ENCODE peak calls at places on chromosomes 16 and 17, in four cellular contexts. J is mesendoderm, H is IMR-90, V is H1. R is an unnamed sample.

GRCh38 chr17:33115351-33115750 is 123.7 kb downstream of the SPACA3 start:
- DNase-seq in V (no peak), J (no peak), H (no peak), R (no peak)

GRCh38 chr16:74740795-74741304 is 33.8 kb downstream of the FA2H start:
- DNase-seq in V (no peak), H (no peak), J (no peak), R (no peak)

GRCh38 chr16:31301708-31302400 is 42.1 kb downstream of the ITGAM start:
- DNase-seq in V (no peak), J (no peak), H (no peak), R (no peak)

GRCh38 chr16:47492036-47492427 is 30.9 kb downstream of the PHKB start:
- DNase-seq in V (no peak), J (no peak), H (no peak), R (no peak)

GRCh38 chr16:50627419-50627818 is 53.7 kb downstream of the SNX20 start:
- DNase-seq in J (peak), V (no peak), H (no peak), R (peak)

GRCh38 chr16:31458073-31458834 is 1.0 kb upstream of the ARMC5 start:
- DNase-seq in V (no peak), H (peak), J (peak), R (peak)

GRCh38 chr16:19837331-19837943 is 47.2 kb downstream of the GPRC5B start:
- DNase-seq in H (no peak), V (no peak), J (no peak), R (no peak)

GRCh38 chr17:82301916-82302497 is 15.4 kb downstream of the CD7 start:
- DNase-seq in V (no peak), J (no peak), H (no peak), R (no peak)

GRCh38 chr17:32259596-32259995 is 6.0 kb upstream of the RHBDL3 start:
- DNase-seq in H (peak), V (no peak), J (no peak), R (no peak)

GRCh38 chr16:62035115-62036092 is 834 bp downstream of the CDH8 start:
- DNase-seq in H (no peak), V (peak), J (peak), R (peak)

GRCh38 chr17:83036666-83037065 is 42.7 kb upstream of the METRNL start:
- DNase-seq in V (no peak), H (no peak), J (no peak), R (no peak)

GRCh38 chr17:64231567-64232141 is 31.4 kb downstream of the TEX2 start:
- DNase-seq in V (no peak), J (no peak), H (no peak), R (no peak)

GRCh38 chr16:50280932-50281331 is 14.6 kb downstream of the ADCY7 start:
- DNase-seq in J (no peak), V (no peak), H (no peak), R (no peak)

GRCh38 chr17:83150369-83151055 is 71.1 kb downstream of the METRNL start:
- DNase-seq in J (no peak), H (no peak), V (no peak), R (no peak)

GRCh38 chr16:79093554-79093967 is 507.0 kb downstream of the MAF start:
- DNase-seq in J (no peak), H (no peak), V (no peak), R (no peak)

GRCh38 chr16:65916995-65917394 is 449.5 kb upstream of the CDH5 start:
- DNase-seq in H (no peak), V (no peak), J (peak), R (peak)

GRCh38 chr17:81508639-81509047 is 4.0 kb downstream of the ACTG1 start:
- DNase-seq in H (peak), V (no peak), J (peak), R (peak)

GRCh38 chr16:30551781-30552180 is 6.4 kb downstream of the ZNF764 start:
- DNase-seq in V (no peak), J (peak), H (no peak), R (no peak)

GRCh38 chr17:77475012-77475976 is 334.5 kb downstream of the SEC14L1 start:
- DNase-seq in V (no peak), J (no peak), H (peak), R (no peak)

GRCh38 chr17:77474292-77474988 is 333.7 kb downstream of the SEC14L1 start:
- DNase-seq in H (peak), J (peak), V (no peak), R (no peak)

GRCh38 chr17:77476498-77476897 is 335.7 kb downstream of the SEC14L1 start:
- DNase-seq in V (no peak), H (no peak), J (no peak), R (no peak)

GRCh38 chr17:77476920-77477805 is 336.4 kb downstream of the SEC14L1 start:
- DNase-seq in V (no peak), J (peak), H (peak), R (no peak)

GRCh38 chr17:77476006-77476405 is 335.2 kb downstream of the SEC14L1 start:
- DNase-seq in J (no peak), H (no peak), V (no peak), R (no peak)
- H4K5ac ChIP-seq in J (no peak), H (no peak), V (no peak), R (no peak)

DNA sequence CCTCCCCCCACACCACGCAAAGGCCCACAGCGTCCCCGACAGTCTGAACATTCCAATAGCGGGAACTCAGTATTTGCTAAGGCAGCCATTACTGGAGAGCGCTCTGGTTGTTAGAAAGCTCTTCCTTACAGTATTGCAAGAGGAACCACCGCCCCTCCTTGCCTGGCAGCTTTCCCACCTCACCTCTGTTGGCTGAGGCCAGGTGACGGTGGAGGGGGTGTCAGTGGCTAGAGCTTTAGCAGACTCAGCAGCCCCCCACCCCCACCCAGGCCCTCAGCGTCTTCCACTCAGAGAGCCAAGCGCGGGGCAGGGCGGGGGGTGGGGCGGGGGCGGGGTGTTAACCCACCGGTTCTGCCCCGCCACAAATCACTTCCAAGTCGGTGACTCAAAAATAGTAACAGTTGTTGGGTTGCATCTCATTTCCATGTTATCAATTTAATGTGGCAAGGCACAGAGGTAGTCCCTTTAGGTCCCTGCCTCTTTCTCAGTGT is 2.3 kb upstream of the PLEKHH3 start:
- DNase-seq in H (peak), V (no peak), J (peak), R (peak)
- H4K8ac ChIP-seq in H (peak), V (peak), J (no peak), R (no peak)

DNA sequence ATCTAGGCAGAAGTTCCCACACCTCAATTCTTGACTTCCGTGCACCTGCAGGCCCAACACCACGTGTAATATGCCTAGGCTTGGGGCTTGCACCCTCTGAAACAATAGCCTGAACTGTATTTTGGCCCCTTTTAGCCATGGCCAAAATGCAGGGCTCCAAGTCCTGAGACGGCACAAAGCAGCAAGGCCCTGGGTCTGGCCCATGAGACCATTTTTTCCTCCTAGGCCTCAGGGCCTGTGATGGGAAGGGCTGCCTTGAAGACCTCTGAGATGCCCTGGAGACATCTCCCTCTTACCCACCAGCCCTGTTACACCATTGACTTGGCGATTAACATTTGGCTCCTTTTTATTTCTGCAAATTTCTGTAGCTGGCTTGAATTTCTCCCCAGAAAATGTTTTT is 238.6 kb downstream of the CDH13 start:
- DNase-seq in H (no peak), V (no peak), J (no peak), R (no peak)
- H4K5ac ChIP-seq in H (no peak), V (no peak), J (no peak), R (no peak)

GRCh38 chr17:18854956-18855355 is 3.0 kb upstream of the PRPSAP2 start:
- DNase-seq in H (no peak), V (no peak), J (no peak), R (no peak)

GRCh38 chr17:18855831-18856624 is 1.9 kb upstream of the PRPSAP2 start:
- DNase-seq in H (peak), J (peak), V (peak), R (peak)

GRCh38 chr17:18851206-18851605 is 6.7 kb upstream of the PRPSAP2 start:
- DNase-seq in H (no peak), V (no peak), J (no peak), R (no peak)

DNA sequence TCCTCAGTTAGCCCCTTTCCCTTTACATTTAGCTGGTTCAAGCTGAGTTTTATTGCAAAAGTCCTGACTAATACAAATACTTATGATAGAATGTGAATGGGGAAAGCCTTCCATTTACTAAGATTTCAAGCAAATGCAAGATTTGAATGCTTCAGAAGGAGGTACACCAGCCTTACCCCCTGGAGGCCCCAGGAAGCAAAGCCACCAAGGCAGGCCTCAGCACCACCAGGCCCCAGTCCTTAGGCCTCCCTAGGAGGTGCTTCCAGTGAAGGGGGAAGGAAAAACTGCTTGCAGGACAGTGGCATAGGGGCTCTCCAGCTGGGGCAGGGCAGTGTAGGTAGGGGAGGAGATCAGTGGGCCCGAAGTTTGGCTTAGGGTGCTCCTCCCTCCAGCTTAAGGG is 7.3 kb upstream of the PRPSAP2 start:
- DNase-seq in V (no peak), J (no peak), H (no peak), R (no peak)
- H4K8ac ChIP-seq in V (peak), J (no peak), H (no peak), R (no peak)

GRCh38 chr17:43830510-43831145 is 2.3 kb downstream of the MPP3 start:
- DNase-seq in J (peak), H (no peak), V (no peak), R (no peak)

GRCh38 chr17:43832976-43833829 is at the start of gene MPP3:
- DNase-seq in J (peak), H (peak), V (no peak), R (peak)

GRCh38 chr17:43832168-43832975 is 574 bp downstream of the MPP3 start:
- DNase-seq in J (peak), H (peak), V (no peak), R (no peak)

GRCh38 chr17:43829738-43830137 is 3.2 kb downstream of the MPP3 start:
- DNase-seq in J (no peak), H (no peak), V (no peak), R (no peak)

GRCh38 chr17:43831633-43832032 is 1.3 kb downstream of the MPP3 start:
- DNase-seq in V (no peak), H (no peak), J (peak), R (no peak)
- H4K5ac ChIP-seq in V (no peak), H (no peak), J (no peak), R (no peak)

GRCh38 chr17:6064855-6065254 is 5.3 kb upstream of the WSCD1 start:
- DNase-seq in J (no peak), V (no peak), H (no peak), R (no peak)
- H4K8ac ChIP-seq in J (no peak), V (no peak), H (no peak), R (no peak)